ENCODE peak calls at places on chromosomes 5 and 9, in four cellular contexts. One of them, this sample, is unnamed.

GRCh38 chr9:764105-764524 is 77.4 kb upstream of the DMRT1 start:
- DNase-seq in CD8-positive, alpha-beta memory T cell: peak; percentile 22
- DNase-seq in endothelial cell: peak; percentile 58
- DNase-seq in epithelial cell of prostate: no peak
- DNase-seq in this sample: peak; percentile 45

GRCh38 chr9:112031400-112031799 is 134.8 kb downstream of the UGCG start:
- DNase-seq in CD8-positive, alpha-beta memory T cell: no peak
- DNase-seq in endothelial cell: no peak
- DNase-seq in epithelial cell of prostate: no peak
- DNase-seq in this sample: no peak

GRCh38 chr9:19155106-19155999 is 28.1 kb upstream of the PLIN2 start:
- DNase-seq in endothelial cell: no peak
- DNase-seq in CD8-positive, alpha-beta memory T cell: no peak
- DNase-seq in epithelial cell of prostate: no peak
- DNase-seq in this sample: no peak

GRCh38 chr5:135565691-135566421 is 12.9 kb downstream of the CXCL14 start:
- DNase-seq in CD8-positive, alpha-beta memory T cell: peak; percentile 24
- DNase-seq in endothelial cell: peak; percentile 87
- DNase-seq in epithelial cell of prostate: no peak
- DNase-seq in this sample: peak; percentile 81

GRCh38 chr5:131769961-131770360 is 26.9 kb downstream of the FNIP1 start:
- DNase-seq in epithelial cell of prostate: no peak
- DNase-seq in endothelial cell: no peak
- DNase-seq in CD8-positive, alpha-beta memory T cell: no peak
- DNase-seq in this sample: no peak

GRCh38 chr5:65825388-65826328 is 100.7 kb upstream of the ERBIN start:
- DNase-seq in endothelial cell: no peak
- DNase-seq in epithelial cell of prostate: no peak
- DNase-seq in CD8-positive, alpha-beta memory T cell: no peak
- DNase-seq in this sample: no peak

GRCh38 chr5:137672001-137672400 is 63.9 kb downstream of the KLHL3 start:
- DNase-seq in epithelial cell of prostate: no peak
- DNase-seq in endothelial cell: no peak
- DNase-seq in CD8-positive, alpha-beta memory T cell: no peak
- DNase-seq in this sample: no peak

GRCh38 chr9:16321461-16322119 is 548.9 kb downstream of the BNC2 start:
- DNase-seq in endothelial cell: no peak
- DNase-seq in epithelial cell of prostate: peak; percentile 26
- DNase-seq in CD8-positive, alpha-beta memory T cell: no peak
- DNase-seq in this sample: no peak

GRCh38 chr9:14314929-14315753 is 1.2 kb upstream of the NFIB start:
- DNase-seq in epithelial cell of prostate: no peak
- DNase-seq in endothelial cell: peak; percentile 72
- DNase-seq in CD8-positive, alpha-beta memory T cell: no peak
- DNase-seq in this sample: peak; percentile 74